ENCODE peak calls at places on chromosome 16, in six cellular contexts. C is ovary, T is aorta, L is stomach, G is endothelial cell of umbilical vein, I is cardiac muscle cell. D is an unnamed sample. For H3K4me1 and H3K27me3, the result is how much of the 10 kb centered on the place peaks cover.

GRCh38 chr16:8644151-8644512 is 22.6 kb downstream of the METTL22 start:
- DNase-seq in C (no peak), T (no peak), L (no peak), G (no peak), I (no peak), D (no peak)

GRCh38 chr16:6081320-6081976 is 983.9 kb upstream of the EEF2KMT start:
- DNase-seq in C (no peak), T (no peak), L (no peak), G (no peak), I (peak), D (peak)

GRCh38 chr16:4293822-4294457 is 21.1 kb upstream of the TFAP4 start:
- DNase-seq in C (peak), T (peak), L (peak), G (peak), I (peak), D (peak)

GRCh38 chr16:89155851-89156739 is 15.5 kb upstream of the CDH15 start:
- DNase-seq in C (no peak), T (no peak), L (peak), G (no peak), I (no peak), D (peak)

GRCh38 chr16:56419740-56420548 is 5.4 kb downstream of the AMFR start:
- DNase-seq in C (no peak), T (no peak), L (no peak), G (no peak), I (no peak), D (no peak)

GRCh38 chr16:88651276-88651988 is 579 bp upstream of the CYBA start:
- DNase-seq in C (no peak), T (peak), L (peak), G (no peak), I (no peak), D (peak)

GRCh38 chr16:55331648-55332185 is 7.7 kb downstream of the IRX6 start:
- DNase-seq in C (no peak), T (no peak), L (no peak), G (no peak), I (no peak), D (no peak)

GRCh38 chr16:87487361-87487924 is 5.4 kb downstream of the ZCCHC14 start:
- DNase-seq in C (peak), T (peak), L (peak), G (no peak), I (peak), D (peak)

GRCh38 chr16:77840623-77841274 is 52.4 kb downstream of the VAT1L start:
- DNase-seq in C (no peak), T (no peak), L (no peak), G (no peak), I (no peak), D (no peak)

GRCh38 chr16:85112364-85112763 is at the start of gene CIBAR2:
- DNase-seq in C (no peak), T (no peak), L (no peak), G (no peak), I (no peak), D (no peak)

GRCh38 chr16:77499373-77500285 is 64.8 kb upstream of the ADAMTS18 start:
- DNase-seq in C (peak), T (no peak), L (no peak), G (peak), I (no peak), D (no peak)

GRCh38 chr16:1563786-1564185 is 30.3 kb downstream of the TMEM204 start:
- DNase-seq in C (no peak), T (no peak), L (no peak), G (no peak), I (no peak), D (no peak)

GRCh38 chr16:79897444-79898146 is 297.1 kb upstream of the MAF start:
- DNase-seq in C (peak), T (no peak), L (no peak), G (no peak), I (no peak), D (no peak)

GRCh38 chr16:85151603-85152413 is 39.5 kb upstream of the CIBAR2 start:
- DNase-seq in C (peak), T (peak), L (peak), G (peak), I (no peak), D (peak)

GRCh38 chr16:27547134-27547533 is 2.6 kb downstream of the GTF3C1 start:
- DNase-seq in C (no peak), T (peak), L (no peak), G (peak), I (no peak), D (peak)

GRCh38 chr16:86970279-86970678 is 346.9 kb downstream of the C16orf95 start:
- DNase-seq in C (no peak), T (peak), L (no peak), G (no peak), I (no peak), D (no peak)

GRCh38 chr16:72945611-72946010 is 102.3 kb downstream of the ZFHX3 start:
- DNase-seq in C (no peak), T (peak), L (no peak), G (no peak), I (no peak), D (no peak)

GRCh38 chr16:24253192-24253591 is 2.9 kb upstream of the CACNG3 start:
- DNase-seq in C (no peak), T (no peak), L (no peak), G (peak), I (peak), D (peak)

GRCh38 chr16:56841233-56841632 is 23.8 kb upstream of the SLC12A3 start:
- DNase-seq in C (no peak), T (no peak), L (no peak), G (no peak), I (no peak), D (no peak)

GRCh38 chr16:30112197-30113030 is 923 bp downstream of the GDPD3 start:
- DNase-seq in C (peak), T (peak), L (peak), G (no peak), I (peak), D (peak)

GRCh38 chr16:25151996-25152395 is 40.5 kb downstream of the LCMT1 start:
- DNase-seq in C (no peak), T (no peak), L (no peak), G (no peak), I (no peak), D (no peak)

GRCh38 chr16:57884655-57885133 is 82.4 kb upstream of the KIFC3 start:
- DNase-seq in C (no peak), T (no peak), L (no peak), G (no peak), I (no peak), D (no peak)

GRCh38 chr16:66457888-66458287 is 30.8 kb downstream of the BEAN1 start:
- DNase-seq in C (peak), T (peak), L (no peak), G (no peak), I (no peak), D (no peak)

GRCh38 chr16:84228321-84228838 is 11.4 kb downstream of the KCNG4 start:
- DNase-seq in C (peak), T (peak), L (no peak), G (peak), I (no peak), D (peak)

GRCh38 chr16:72913551-72913950 is 134.4 kb downstream of the ZFHX3 start:
- DNase-seq in C (no peak), T (no peak), L (no peak), G (no peak), I (no peak), D (no peak)

GRCh38 chr16:86991679-86992078 is 325.5 kb downstream of the C16orf95 start:
- DNase-seq in C (no peak), T (no peak), L (no peak), G (no peak), I (no peak), D (no peak)

GRCh38 chr16:88072571-88073001 is 121.4 kb downstream of the BANP start:
- DNase-seq in C (no peak), T (peak), L (no peak), G (no peak), I (no peak), D (no peak)

GRCh38 chr16:11016993-11017392 is 72.6 kb downstream of the CLEC16A start:
- DNase-seq in C (no peak), T (no peak), L (peak), G (peak), I (no peak), D (peak)

GRCh38 chr16:12157510-12158093 is 181.1 kb downstream of the SNX29 start:
- DNase-seq in C (no peak), T (no peak), L (no peak), G (no peak), I (no peak), D (no peak)

GRCh38 chr16:55249936-55250335 is 74.1 kb upstream of the IRX6 start:
- DNase-seq in C (no peak), T (no peak), L (no peak), G (no peak), I (no peak), D (no peak)

GRCh38 chr16:71287903-71288302 is 1.3 kb downstream of the CMTR2 start:
- DNase-seq in C (no peak), T (no peak), L (no peak), G (no peak), I (no peak), D (no peak)

GRCh38 chr16:86079185-86079885 is 180.4 kb downstream of the IRF8 start:
- DNase-seq in C (no peak), T (peak), L (no peak), G (no peak), I (no peak), D (peak)

GRCh38 chr16:9797306-9797705 is 384.9 kb downstream of the GRIN2A start:
- DNase-seq in C (no peak), T (peak), L (no peak), G (peak), I (no peak), D (no peak)

GRCh38 chr16:81429045-81429521 is 15.5 kb upstream of the CMIP start:
- DNase-seq in C (peak), T (no peak), L (peak), G (peak), I (peak), D (peak)

GRCh38 chr16:85428168-85428898 is 184.8 kb upstream of the GSE1 start:
- DNase-seq in C (peak), T (peak), L (peak), G (peak), I (no peak), D (peak)

GRCh38 chr16:20897253-20897896 is 2.8 kb downstream of the DCUN1D3 start:
- DNase-seq in C (no peak), T (no peak), L (no peak), G (no peak), I (no peak), D (no peak)

GRCh38 chr16:3170440-3171180 is 17.4 kb upstream of the OR1F1 start:
- DNase-seq in C (no peak), T (peak), L (no peak), G (no peak), I (peak), D (peak)

GRCh38 chr16:54326266-54326662 is 39.7 kb upstream of the IRX3 start:
- DNase-seq in C (no peak), T (no peak), L (no peak), G (no peak), I (no peak), D (no peak)

GRCh38 chr16:67518676-67519075 is 10.0 kb upstream of the RIPOR1 start:
- DNase-seq in C (no peak), T (no peak), L (no peak), G (no peak), I (no peak), D (no peak)
- H3K4me1 ChIP-seq in C (under half), T (under half), L (under half), G (under half), I (under half), D (under half)

GRCh38 chr16:17070882-17071592 is 399.7 kb downstream of the XYLT1 start:
- DNase-seq in C (peak), T (no peak), L (peak), G (no peak), I (peak), D (peak)
- H3K4me3 ChIP-seq in C (no peak), T (no peak), L (no peak), G (no peak), I (no peak), D (no peak)

DNA sequence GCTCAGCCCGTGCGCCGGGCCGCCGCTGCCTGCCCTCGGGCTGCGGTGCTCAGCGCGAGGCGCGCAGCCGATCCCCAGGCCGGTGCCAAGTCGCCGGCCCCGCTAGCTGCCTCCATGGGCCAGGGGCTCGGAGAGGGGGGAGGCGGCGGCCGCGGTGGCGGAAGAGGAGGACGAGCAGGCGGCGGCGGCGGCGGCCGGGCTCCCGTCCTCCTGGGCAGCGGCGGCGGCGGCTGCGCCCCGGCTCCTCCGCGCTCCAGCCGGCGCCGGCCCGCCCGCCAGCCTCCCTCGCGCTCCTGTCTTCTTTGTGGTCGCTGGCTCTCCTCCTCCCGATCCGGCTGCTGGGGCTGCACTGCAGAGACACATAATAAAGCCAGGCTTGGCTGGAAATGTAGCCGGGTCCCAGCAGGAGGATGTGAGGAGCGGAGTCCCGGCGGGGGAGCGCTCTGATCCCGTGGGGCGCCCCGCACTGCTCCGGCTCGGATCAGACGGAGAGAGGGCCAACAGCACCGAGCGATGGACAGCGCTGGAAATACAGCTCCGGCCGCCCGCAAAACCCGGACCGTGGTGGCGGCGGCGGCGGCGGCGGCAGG is 924 bp upstream of the ZNF423 start:
- DNase-seq in C (peak), T (peak), L (peak), G (peak), I (peak), D (peak)
- H3K27me3 ChIP-seq in C (under half), T (under half), L (under half), G (half or more), I (under half), D (under half)

GRCh38 chr16:14104066-14104465 is 32.9 kb downstream of the MRTFB start:
- DNase-seq in C (no peak), T (no peak), L (no peak), G (no peak), I (no peak), D (no peak)
- H3K4me1 ChIP-seq in C (under half), T (under half), L (half or more), G (under half), I (under half), D (half or more)

D was measured in body of pancreas.